ENCODE peak calls at places on chromosomes 6 and 20, in nine cellular contexts. Z is HCT116, G is spleen, H is sigmoid colon, I is K562, K is ovary, S is uterus, V is A549, O is tibial nerve. Y is an unnamed sample.

GRCh38 chr6:162239330-162239729 is 488.2 kb downstream of the PRKN start:
- DNase-seq in V (no peak), Z (no peak), H (no peak), K (no peak), I (no peak), O (no peak), S (no peak), G (no peak), Y (no peak)

GRCh38 chr20:37992802-37993538 is 40.3 kb downstream of the TTI1 start:
- DNase-seq in K (no peak), G (no peak), Z (no peak), I (peak; percentile 73), O (peak; percentile 11), S (no peak), V (peak; percentile 51), H (no peak), Y (peak; percentile 34)

GRCh38 chr6:92577077-92577719 is 842.2 kb downstream of the EPHA7 start:
- DNase-seq in V (no peak), Z (no peak), O (no peak), K (no peak), H (no peak), S (no peak), I (no peak), G (no peak), Y (no peak)

GRCh38 chr20:4813839-4814695 is 92.4 kb downstream of the PRND start:
- DNase-seq in S (no peak), G (peak; percentile 88), H (no peak), O (peak; percentile 56), V (no peak), Z (no peak), I (no peak), K (peak; percentile 33), Y (peak; percentile 43)

GRCh38 chr6:8131265-8131897 is 29.0 kb upstream of the EEF1E1 start:
- DNase-seq in O (peak; percentile 42), K (no peak), V (peak; percentile 28), Z (peak; percentile 61), I (peak; percentile 75), H (no peak), S (peak; percentile 24), G (no peak), Y (peak; percentile 39)

GRCh38 chr6:80547827-80548226 is 441.4 kb downstream of the BCKDHB start:
- DNase-seq in S (no peak), V (no peak), O (no peak), G (no peak), H (no peak), K (no peak), I (no peak), Z (no peak), Y (no peak)

GRCh38 chr6:54988576-54988975 is 142.0 kb downstream of the FAM83B start:
- DNase-seq in I (no peak), O (no peak), H (no peak), S (no peak), G (no peak), K (no peak), V (no peak), Z (no peak), Y (no peak)

GRCh38 chr6:96841241-96841824 is 4.1 kb upstream of the GPR63 start:
- DNase-seq in O (no peak), S (no peak), K (no peak), I (no peak), V (no peak), G (no peak), H (no peak), Z (no peak), Y (no peak)

GRCh38 chr20:62222972-62223371 is 2.9 kb upstream of the HRH3 start:
- DNase-seq in S (no peak), Z (no peak), G (no peak), O (no peak), I (no peak), K (no peak), V (no peak), H (no peak), Y (no peak)

GRCh38 chr20:62222266-62222850 is 2.3 kb upstream of the HRH3 start:
- DNase-seq in Z (no peak), K (no peak), H (no peak), V (no peak), O (no peak), I (no peak), G (no peak), S (no peak), Y (no peak)

GRCh38 chr20:62219101-62219991 is 732 bp downstream of the HRH3 start:
- DNase-seq in K (no peak), H (no peak), G (no peak), I (no peak), Z (no peak), V (no peak), S (no peak), O (no peak), Y (no peak)

GRCh38 chr20:62219992-62220665 is at the start of gene HRH3:
- DNase-seq in I (peak; percentile 63), S (no peak), G (peak; percentile 85), Z (no peak), O (no peak), V (no peak), H (no peak), K (peak; percentile 73), Y (peak; percentile 25)

GRCh38 chr20:62220666-62221568 is 839 bp upstream of the HRH3 start:
- DNase-seq in Z (no peak), H (no peak), S (no peak), G (no peak), O (no peak), K (no peak), I (no peak), V (no peak), Y (no peak)
- H3K4me3 ChIP-seq in Z (no peak overlapping the region), H (peak overlapping the region; percentile 47), S (no peak overlapping the region), G (no peak overlapping the region), O (no peak overlapping the region), K (no peak overlapping the region), I (no peak overlapping the region), V (peak overlapping the region; percentile 50), Y (no peak overlapping the region)

GRCh38 chr6:37074053-37074827 is 68.8 kb downstream of the FGD2 start:
- DNase-seq in K (peak; percentile 43), S (peak; percentile 65), O (peak; percentile 43), H (peak; percentile 83), V (no peak), G (no peak), Z (no peak), I (no peak), Y (no peak)

GRCh38 chr6:37068523-37069270 is 63.2 kb downstream of the FGD2 start:
- DNase-seq in I (no peak), K (no peak), Z (no peak), S (no peak), V (no peak), O (no peak), H (no peak), G (peak; percentile 51), Y (no peak)

GRCh38 chr6:37077459-37078296 is 72.2 kb downstream of the FGD2 start:
- DNase-seq in I (no peak), G (no peak), K (peak; percentile 94), O (peak; percentile 60), Z (no peak), H (peak; percentile 94), S (peak; percentile 91), V (no peak), Y (peak; percentile 64)

GRCh38 chr6:37069639-37070038 is 64.2 kb downstream of the FGD2 start:
- DNase-seq in G (peak; percentile 14), V (no peak), K (no peak), O (no peak), H (no peak), Z (no peak), S (no peak), I (no peak), Y (no peak)

GRCh38 chr6:37072526-37072925 is 67.1 kb downstream of the FGD2 start:
- DNase-seq in Z (no peak), S (no peak), O (no peak), V (no peak), K (no peak), I (no peak), G (no peak), H (no peak), Y (no peak)
- H3K27ac ChIP-seq in Z (no peak overlapping the region), S (no peak overlapping the region), O (no peak overlapping the region), V (no peak overlapping the region), K (no peak overlapping the region), I (no peak overlapping the region), G (no peak overlapping the region), H (no peak overlapping the region), Y (no peak overlapping the region)

GRCh38 chr20:50469324-50469723 is 40.9 kb upstream of the PTPN1 start:
- DNase-seq in Z (no peak), H (no peak), S (no peak), V (no peak), K (no peak), I (no peak), O (no peak), G (no peak), Y (no peak)

GRCh38 chr20:50468378-50468798 is 41.8 kb upstream of the PTPN1 start:
- DNase-seq in V (no peak), I (no peak), O (no peak), S (no peak), K (no peak), H (no peak), G (no peak), Z (no peak), Y (no peak)

GRCh38 chr20:50471231-50471630 is 39.0 kb upstream of the PTPN1 start:
- DNase-seq in V (no peak), K (no peak), I (no peak), H (no peak), Z (no peak), O (no peak), S (no peak), G (no peak), Y (no peak)

GRCh38 chr20:50469796-50470195 is 40.4 kb upstream of the PTPN1 start:
- DNase-seq in O (no peak), I (no peak), G (no peak), H (no peak), S (no peak), V (no peak), Z (no peak), K (no peak), Y (no peak)

DNA sequence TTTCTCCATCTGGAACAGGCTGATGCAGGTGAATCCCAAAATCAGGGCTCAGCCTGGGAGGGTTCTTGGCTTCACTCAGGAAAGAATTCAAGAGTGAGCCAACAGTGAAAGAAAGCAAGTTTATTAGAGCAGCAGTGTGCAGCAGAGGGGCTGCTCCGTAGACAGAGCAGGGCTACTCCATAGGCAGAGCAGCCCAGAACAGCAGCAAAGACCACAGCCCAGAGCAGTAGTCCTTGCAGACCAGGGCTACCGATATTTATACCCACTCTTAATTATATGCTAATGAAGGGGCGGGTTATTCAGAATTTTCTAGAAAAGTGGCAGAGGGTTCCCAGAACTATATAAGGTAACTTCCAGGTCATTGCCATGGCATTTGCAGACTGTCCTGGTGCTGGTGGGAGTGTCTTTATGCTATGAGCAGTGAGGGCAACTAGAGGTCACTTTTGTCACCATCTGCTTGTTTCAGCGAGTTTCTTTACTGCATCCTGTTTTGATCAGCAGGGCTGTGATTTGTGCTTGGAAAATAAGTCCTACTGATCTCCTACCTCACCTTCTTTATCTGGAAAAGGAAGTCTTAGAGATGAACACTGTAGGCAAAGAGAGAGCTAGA is 39.8 kb upstream of the PTPN1 start:
- DNase-seq in I (peak; percentile 37), H (no peak), K (no peak), O (no peak), V (no peak), Z (no peak), S (no peak), G (no peak), Y (no peak)
- TF ChIP-seq POLR2A in I (no peak), H (no peak), K (no peak), O (no peak), V (no peak), Z (no peak), S (no peak), G (no peak), Y (no peak)

DNA sequence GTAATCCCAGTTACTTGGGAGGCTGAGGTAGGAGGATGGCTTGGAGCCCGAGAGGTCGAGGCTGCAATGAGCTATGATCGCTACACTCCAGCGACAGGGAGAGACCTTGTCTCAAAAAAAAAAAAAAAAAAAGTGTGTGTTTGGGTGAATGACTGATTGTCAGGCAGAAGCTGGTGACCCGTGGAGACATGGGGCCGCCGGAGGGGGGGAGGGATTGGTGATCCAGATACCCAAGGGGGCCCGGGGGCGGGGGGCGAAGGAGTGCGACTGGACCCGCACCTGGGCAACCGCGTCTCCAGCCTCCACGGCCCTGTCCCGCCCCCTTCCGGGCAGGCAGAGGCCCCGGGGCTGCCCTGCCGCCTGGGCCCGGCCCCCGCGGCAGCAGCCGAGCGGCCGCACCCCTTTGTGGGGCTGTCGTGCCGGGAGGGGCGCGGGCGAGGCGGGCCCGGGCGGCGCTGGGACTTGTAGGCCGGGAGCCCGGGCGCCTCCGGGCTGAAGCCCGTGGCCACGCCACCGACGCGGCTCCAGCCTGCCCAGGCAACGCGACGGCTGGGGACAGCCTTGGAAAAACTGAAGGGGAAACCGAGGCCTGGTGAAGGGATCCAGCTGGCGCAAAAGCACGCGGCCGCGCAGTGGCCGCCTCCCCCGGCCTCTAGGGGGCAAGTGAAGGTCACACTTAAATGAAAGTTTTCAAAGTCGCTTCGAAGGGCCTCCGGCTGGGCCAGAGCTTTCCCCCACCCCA is 2.1 kb upstream of the RBM38 start:
- DNase-seq in V (no peak), I (peak; percentile 89), Z (peak; percentile 26), S (peak; percentile 75), G (peak; percentile 95), K (peak; percentile 87), O (peak; percentile 51), H (peak; percentile 92), Y (peak; percentile 90)
- H3K4me3 ChIP-seq in V (no peak overlapping the region), I (peak overlapping the region; percentile 22), Z (peak overlapping the region; percentile 50), S (peak overlapping the region; percentile 7), G (peak overlapping the region; percentile 15), K (peak overlapping the region; percentile 24), O (peak overlapping the region; percentile 16), H (peak overlapping the region; percentile 47), Y (peak overlapping the region; percentile 53)

Y was measured in transverse colon.